ENCODE peak calls at places on chromosome 17, in ten cellular contexts. F, W, X, J, T, Q, Z, E, G and A are unnamed samples.
A peak's percentile ranks its signal among the peaks of the same experiment; 100 is the strongest.

GRCh38 chr17:50765454-50766221 is 1.7 kb downstream of the ANKRD40CL start:
- ATAC-seq in E (no peak), X (no peak), T (peak; percentile 81), Z (peak; percentile 66), J (peak; percentile 43), G (no peak), F (peak; percentile 10), W (no peak), Q (peak; percentile 68), A (peak; percentile 52)

GRCh38 chr17:18301081-18301480 is 13.7 kb downstream of the TOP3A start:
- ATAC-seq in E (no peak), F (no peak), Z (no peak), J (peak; percentile 62), Q (peak; percentile 75), W (peak; percentile 74), G (no peak), X (no peak), T (no peak), A (peak; percentile 31)

GRCh38 chr17:36705651-36706436 is 104.5 kb downstream of the MRM1 start:
- ATAC-seq in T (peak; percentile 92), F (peak; percentile 84), Z (no peak), G (peak; percentile 37), W (peak; percentile 84), X (peak; percentile 53), Q (no peak), E (no peak), J (peak; percentile 86), A (no peak)

GRCh38 chr17:38551121-38551520 is 54.6 kb downstream of the SRCIN1 start:
- ATAC-seq in Q (no peak), W (no peak), Z (no peak), T (no peak), F (no peak), G (no peak), J (no peak), X (no peak), E (no peak), A (no peak)

GRCh38 chr17:37506678-37507077 is 17.0 kb downstream of the DUSP14 start:
- ATAC-seq in J (peak; percentile 25), W (peak; percentile 81), Q (peak; percentile 54), Z (no peak), T (peak; percentile 95), G (peak; percentile 75), F (peak; percentile 98), X (no peak), E (peak; percentile 17), A (peak; percentile 63)

GRCh38 chr17:19021622-19022083 is 17.1 kb upstream of the FAM83G start:
- ATAC-seq in G (no peak), Q (no peak), Z (no peak), F (no peak), X (no peak), T (peak; percentile 69), W (no peak), E (no peak), J (no peak), A (no peak)

GRCh38 chr17:17560167-17560566 is 31.3 kb downstream of the PEMT start:
- ATAC-seq in Z (no peak), F (no peak), X (no peak), J (no peak), Q (no peak), E (no peak), G (no peak), T (no peak), W (no peak), A (no peak)

GRCh38 chr17:75636381-75637142 is 3.3 kb downstream of the SMIM5 start:
- ATAC-seq in X (no peak), Q (peak; percentile 25), E (peak; percentile 59), F (no peak), Z (no peak), T (no peak), W (no peak), G (no peak), J (no peak), A (no peak)

GRCh38 chr17:29039764-29040598 is 3.0 kb upstream of the PIPOX start:
- ATAC-seq in X (no peak), Q (no peak), E (no peak), J (peak; percentile 33), F (no peak), G (peak; percentile 84), Z (no peak), W (no peak), T (no peak), A (peak; percentile 65)

GRCh38 chr17:39222866-39223834 is 2.6 kb downstream of the STAC2 start:
- ATAC-seq in Z (peak; percentile 24), J (no peak), W (no peak), X (no peak), Q (no peak), E (no peak), G (no peak), F (peak; percentile 21), T (no peak), A (no peak)

GRCh38 chr17:81512560-81512983 is at the start of gene ACTG1:
- ATAC-seq in E (peak; percentile 61), Z (peak; percentile 81), T (peak; percentile 25), X (peak; percentile 77), Q (peak; percentile 75), W (peak; percentile 25), F (peak; percentile 30), G (peak; percentile 25), J (peak; percentile 65), A (peak; percentile 81)

GRCh38 chr17:1539811-1540210 is 22.8 kb downstream of the PITPNA start:
- ATAC-seq in F (no peak), T (no peak), J (no peak), W (no peak), Q (no peak), G (no peak), Z (no peak), E (no peak), X (no peak), A (no peak)

GRCh38 chr17:17959520-17960361 is 12.5 kb downstream of the TOM1L2 start:
- ATAC-seq in T (peak; percentile 85), F (peak; percentile 21), G (peak; percentile 69), J (peak; percentile 70), E (no peak), Z (peak; percentile 38), Q (peak; percentile 12), W (no peak), X (peak; percentile 53), A (no peak)

GRCh38 chr17:45050680-45051059 is 762 bp downstream of the DCAKD start:
- ATAC-seq in F (peak; percentile 17), T (peak; percentile 40), W (peak; percentile 31), J (peak; percentile 22), X (no peak), G (peak; percentile 10), Z (peak; percentile 44), E (no peak), Q (no peak), A (no peak)

GRCh38 chr17:44097110-44097810 is 26.2 kb downstream of the HDAC5 start:
- ATAC-seq in F (no peak), G (no peak), Z (peak; percentile 19), Q (peak; percentile 48), X (no peak), W (no peak), J (no peak), T (no peak), E (peak; percentile 88), A (no peak)

GRCh38 chr17:31061678-31062077 is 33.1 kb upstream of the NF1 start:
- ATAC-seq in T (peak; percentile 41), E (no peak), Z (no peak), W (no peak), F (no peak), X (no peak), J (no peak), Q (no peak), G (no peak), A (no peak)

GRCh38 chr17:49979748-49980479 is 10.9 kb downstream of the DLX4 start:
- ATAC-seq in Z (no peak), G (no peak), Q (no peak), T (no peak), F (no peak), X (no peak), E (no peak), J (no peak), W (no peak), A (no peak)

GRCh38 chr17:45906927-45907622 is 12.7 kb downstream of the MAPT start:
- ATAC-seq in E (no peak), Z (no peak), G (no peak), F (no peak), W (no peak), X (peak; percentile 28), Q (no peak), T (no peak), J (no peak), A (no peak)

GRCh38 chr17:28841901-28842281 is 699 bp downstream of the FAM222B start:
- ATAC-seq in J (peak; percentile 25), W (peak; percentile 12), G (peak; percentile 4), E (no peak), F (peak; percentile 45), T (peak; percentile 55), X (peak; percentile 25), Q (no peak), Z (no peak), A (peak; percentile 13)

GRCh38 chr17:79811036-79811887 is 14.4 kb upstream of the CBX8 start:
- ATAC-seq in G (peak; percentile 7), X (no peak), W (peak; percentile 41), E (no peak), F (peak; percentile 52), T (peak; percentile 68), Q (peak; percentile 44), J (peak; percentile 50), Z (no peak), A (no peak)
- H3K27ac ChIP-seq in G (no peak overlapping the region), X (no peak overlapping the region), W (no peak overlapping the region), E (no peak overlapping the region), F (peak overlapping the region; percentile 95), T (no peak overlapping the region), Q (no peak overlapping the region), J (no peak overlapping the region), Z (no peak overlapping the region), A (no peak overlapping the region)

GRCh38 chr17:74126179-74126900 is 77.1 kb upstream of the RPL38 start:
- ATAC-seq in F (no peak), Q (no peak), T (no peak), X (no peak), Z (no peak), E (no peak), W (no peak), G (no peak), J (no peak), A (no peak)
- H3K27ac ChIP-seq in F (no peak overlapping the region), Q (no peak overlapping the region), T (no peak overlapping the region), X (no peak overlapping the region), Z (no peak overlapping the region), E (no peak overlapping the region), W (no peak overlapping the region), G (no peak overlapping the region), J (no peak overlapping the region), A (no peak overlapping the region)

GRCh38 chr17:79027274-79027924 is 3.4 kb downstream of the C1QTNF1 start:
- ATAC-seq in G (peak; percentile 10), E (no peak), F (no peak), W (no peak), X (no peak), Z (no peak), Q (peak; percentile 7), T (no peak), J (no peak), A (no peak)
- H3K27ac ChIP-seq in G (peak overlapping the region; percentile 18), E (peak overlapping the region; percentile 90), F (peak overlapping the region; percentile 88), W (peak overlapping the region; percentile 85), X (no peak overlapping the region), Z (peak overlapping the region; percentile 78), Q (peak overlapping the region; percentile 82), T (no peak overlapping the region), J (no peak overlapping the region), A (peak overlapping the region; percentile 7)

DNA sequence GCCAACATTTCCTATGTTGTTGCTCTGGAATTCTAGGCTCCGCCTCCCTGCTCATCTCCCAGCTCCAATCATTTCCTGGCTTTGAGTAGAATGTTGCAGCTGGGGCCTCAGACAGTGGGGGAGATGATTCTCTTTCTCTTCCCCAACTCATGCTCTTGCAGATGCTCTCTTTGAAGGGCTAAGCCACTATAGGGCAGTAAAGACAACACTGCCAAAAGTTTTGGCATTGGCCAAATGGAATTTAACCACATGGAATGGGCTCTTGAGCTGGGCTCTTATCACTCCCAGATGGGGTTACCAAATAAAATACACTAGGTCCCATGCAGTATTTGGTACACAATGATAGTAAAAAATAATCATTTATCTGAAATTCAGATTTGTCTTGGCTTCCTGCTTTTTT is 19.6 kb upstream of the EFCAB13 start:
- ATAC-seq in E (no peak), X (no peak), W (no peak), F (no peak), Z (no peak), Q (no peak), J (no peak), T (no peak), G (no peak), A (no peak)
- H3K27ac ChIP-seq in E (no peak overlapping the region), X (no peak overlapping the region), W (no peak overlapping the region), F (no peak overlapping the region), Z (peak overlapping the region; percentile 5), Q (no peak overlapping the region), J (no peak overlapping the region), T (no peak overlapping the region), G (no peak overlapping the region), A (no peak overlapping the region)